ENCODE peak calls at places on chromosome 10, in nine cellular contexts. One of them, this sample, is unnamed. For H3K36me3, the result is how much of the 10 kb centered on the place peaks cover.

GRCh38 chr10:7826971-7827370 is 8.7 kb downstream of the TAF3 start:
- DNase-seq in tibial nerve: no peak
- DNase-seq in fibroblast of lung: peak
- DNase-seq in mammary epithelial cell: peak
- DNase-seq in MG63: peak
- DNase-seq in lung: no peak
- DNase-seq in CD8-positive, alpha-beta memory T cell: no peak
- DNase-seq in left lung: no peak
- DNase-seq in suprapubic skin: no peak
- DNase-seq in this sample: no peak

GRCh38 chr10:34031410-34031809 is 696.9 kb upstream of the NRP1 start:
- DNase-seq in tibial nerve: peak
- DNase-seq in fibroblast of lung: peak
- DNase-seq in mammary epithelial cell: peak
- DNase-seq in MG63: peak
- DNase-seq in lung: peak
- DNase-seq in CD8-positive, alpha-beta memory T cell: no peak
- DNase-seq in left lung: no peak
- DNase-seq in suprapubic skin: peak
- DNase-seq in this sample: no peak

GRCh38 chr10:79904671-79905321 is 44.1 kb downstream of the SFTPD start:
- DNase-seq in tibial nerve: peak
- DNase-seq in fibroblast of lung: peak
- DNase-seq in mammary epithelial cell: peak
- DNase-seq in MG63: peak
- DNase-seq in lung: peak
- DNase-seq in CD8-positive, alpha-beta memory T cell: peak
- DNase-seq in left lung: peak
- DNase-seq in suprapubic skin: peak
- DNase-seq in this sample: no peak

GRCh38 chr10:114681542-114681941 is 23.5 kb upstream of the ABLIM1 start:
- DNase-seq in tibial nerve: no peak
- DNase-seq in fibroblast of lung: no peak
- DNase-seq in mammary epithelial cell: peak
- DNase-seq in MG63: peak
- DNase-seq in lung: no peak
- DNase-seq in CD8-positive, alpha-beta memory T cell: no peak
- DNase-seq in left lung: no peak
- DNase-seq in suprapubic skin: no peak
- DNase-seq in this sample: no peak

GRCh38 chr10:93991596-93992284 is 2.0 kb upstream of the PLCE1 start:
- DNase-seq in tibial nerve: peak
- DNase-seq in fibroblast of lung: peak
- DNase-seq in mammary epithelial cell: peak
- DNase-seq in MG63: peak
- DNase-seq in lung: peak
- DNase-seq in CD8-positive, alpha-beta memory T cell: no peak
- DNase-seq in left lung: peak
- DNase-seq in suprapubic skin: no peak
- DNase-seq in this sample: no peak

GRCh38 chr10:1410032-1410431 is 327.3 kb downstream of the ADARB2 start:
- DNase-seq in tibial nerve: no peak
- DNase-seq in fibroblast of lung: no peak
- DNase-seq in mammary epithelial cell: no peak
- DNase-seq in MG63: no peak
- DNase-seq in lung: no peak
- DNase-seq in CD8-positive, alpha-beta memory T cell: no peak
- DNase-seq in left lung: no peak
- DNase-seq in suprapubic skin: no peak
- DNase-seq in this sample: no peak

GRCh38 chr10:62424026-62424425 is 49.9 kb downstream of the ZNF365 start:
- DNase-seq in tibial nerve: no peak
- DNase-seq in fibroblast of lung: peak
- DNase-seq in mammary epithelial cell: no peak
- DNase-seq in MG63: no peak
- DNase-seq in lung: no peak
- DNase-seq in CD8-positive, alpha-beta memory T cell: no peak
- DNase-seq in left lung: no peak
- DNase-seq in suprapubic skin: no peak
- DNase-seq in this sample: no peak

GRCh38 chr10:116382290-116382689 is 45.4 kb upstream of the PNLIPRP3 start:
- DNase-seq in tibial nerve: no peak
- DNase-seq in fibroblast of lung: no peak
- DNase-seq in mammary epithelial cell: no peak
- DNase-seq in MG63: no peak
- DNase-seq in lung: no peak
- DNase-seq in CD8-positive, alpha-beta memory T cell: no peak
- DNase-seq in left lung: no peak
- DNase-seq in suprapubic skin: no peak
- DNase-seq in this sample: no peak

GRCh38 chr10:83538047-83538446 is 601.3 kb upstream of the GHITM start:
- DNase-seq in tibial nerve: no peak
- DNase-seq in fibroblast of lung: no peak
- DNase-seq in mammary epithelial cell: no peak
- DNase-seq in MG63: no peak
- DNase-seq in lung: no peak
- DNase-seq in CD8-positive, alpha-beta memory T cell: no peak
- DNase-seq in left lung: no peak
- DNase-seq in suprapubic skin: no peak
- DNase-seq in this sample: no peak

GRCh38 chr10:30987463-30987862 is 44.2 kb downstream of the ZNF438 start:
- DNase-seq in tibial nerve: no peak
- DNase-seq in fibroblast of lung: no peak
- DNase-seq in mammary epithelial cell: no peak
- DNase-seq in MG63: no peak
- DNase-seq in lung: no peak
- DNase-seq in CD8-positive, alpha-beta memory T cell: no peak
- DNase-seq in left lung: no peak
- DNase-seq in suprapubic skin: no peak
- DNase-seq in this sample: no peak

GRCh38 chr10:18073314-18073713 is 66.9 kb upstream of the CACNB2 start:
- DNase-seq in tibial nerve: no peak
- DNase-seq in fibroblast of lung: no peak
- DNase-seq in mammary epithelial cell: no peak
- DNase-seq in MG63: no peak
- DNase-seq in lung: no peak
- DNase-seq in CD8-positive, alpha-beta memory T cell: no peak
- DNase-seq in left lung: no peak
- DNase-seq in suprapubic skin: no peak
- DNase-seq in this sample: no peak

GRCh38 chr10:43855667-43856210 is 207.1 kb upstream of the ZNF32 start:
- DNase-seq in tibial nerve: no peak
- DNase-seq in fibroblast of lung: no peak
- DNase-seq in mammary epithelial cell: no peak
- DNase-seq in MG63: no peak
- DNase-seq in lung: no peak
- DNase-seq in CD8-positive, alpha-beta memory T cell: no peak
- DNase-seq in left lung: no peak
- DNase-seq in suprapubic skin: peak
- DNase-seq in this sample: no peak

GRCh38 chr10:11505636-11506035 is 105.8 kb downstream of the USP6NL start:
- DNase-seq in tibial nerve: no peak
- DNase-seq in fibroblast of lung: no peak
- DNase-seq in mammary epithelial cell: no peak
- DNase-seq in MG63: no peak
- DNase-seq in lung: no peak
- DNase-seq in CD8-positive, alpha-beta memory T cell: no peak
- DNase-seq in left lung: no peak
- DNase-seq in suprapubic skin: no peak
- DNase-seq in this sample: no peak

GRCh38 chr10:114022292-114022691 is 21.4 kb upstream of the ADRB1 start:
- DNase-seq in tibial nerve: no peak
- DNase-seq in fibroblast of lung: peak
- DNase-seq in mammary epithelial cell: no peak
- DNase-seq in MG63: no peak
- DNase-seq in lung: no peak
- DNase-seq in CD8-positive, alpha-beta memory T cell: no peak
- DNase-seq in left lung: no peak
- DNase-seq in suprapubic skin: no peak
- DNase-seq in this sample: no peak

GRCh38 chr10:95860486-95861040 is 47.2 kb upstream of the CC2D2B start:
- DNase-seq in tibial nerve: no peak
- DNase-seq in fibroblast of lung: no peak
- DNase-seq in mammary epithelial cell: no peak
- DNase-seq in MG63: no peak
- DNase-seq in lung: no peak
- DNase-seq in CD8-positive, alpha-beta memory T cell: no peak
- DNase-seq in left lung: no peak
- DNase-seq in suprapubic skin: no peak
- DNase-seq in this sample: no peak
- H3K36me3 ChIP-seq in tibial nerve: under half
- H3K36me3 ChIP-seq in fibroblast of lung: under half
- H3K36me3 ChIP-seq in mammary epithelial cell: under half
- H3K36me3 ChIP-seq in MG63: under half
- H3K36me3 ChIP-seq in lung: under half
- H3K36me3 ChIP-seq in CD8-positive, alpha-beta memory T cell: under half
- H3K36me3 ChIP-seq in left lung: under half
- H3K36me3 ChIP-seq in suprapubic skin: under half
- H3K36me3 ChIP-seq in this sample: under half

GRCh38 chr10:95837368-95837776 is 70.4 kb upstream of the CC2D2B start:
- DNase-seq in tibial nerve: no peak
- DNase-seq in fibroblast of lung: no peak
- DNase-seq in mammary epithelial cell: no peak
- DNase-seq in MG63: no peak
- DNase-seq in lung: no peak
- DNase-seq in CD8-positive, alpha-beta memory T cell: no peak
- DNase-seq in left lung: no peak
- DNase-seq in suprapubic skin: no peak
- DNase-seq in this sample: no peak
- H3K4me3 ChIP-seq in tibial nerve: no peak
- H3K4me3 ChIP-seq in fibroblast of lung: no peak
- H3K4me3 ChIP-seq in mammary epithelial cell: no peak
- H3K4me3 ChIP-seq in MG63: no peak
- H3K4me3 ChIP-seq in lung: no peak
- H3K4me3 ChIP-seq in CD8-positive, alpha-beta memory T cell: no peak
- H3K4me3 ChIP-seq in left lung: no peak
- H3K4me3 ChIP-seq in suprapubic skin: no peak
- H3K4me3 ChIP-seq in this sample: no peak

GRCh38 chr10:104026762-104027161 is 58.9 kb downstream of the COL17A1 start:
- DNase-seq in tibial nerve: no peak
- DNase-seq in fibroblast of lung: no peak
- DNase-seq in mammary epithelial cell: no peak
- DNase-seq in MG63: no peak
- DNase-seq in lung: no peak
- DNase-seq in CD8-positive, alpha-beta memory T cell: no peak
- DNase-seq in left lung: no peak
- DNase-seq in suprapubic skin: no peak
- DNase-seq in this sample: no peak
- H3K36me3 ChIP-seq in tibial nerve: under half
- H3K36me3 ChIP-seq in fibroblast of lung: under half
- H3K36me3 ChIP-seq in mammary epithelial cell: half or more
- H3K36me3 ChIP-seq in MG63: under half
- H3K36me3 ChIP-seq in lung: under half
- H3K36me3 ChIP-seq in CD8-positive, alpha-beta memory T cell: under half
- H3K36me3 ChIP-seq in left lung: half or more
- H3K36me3 ChIP-seq in suprapubic skin: half or more
- H3K36me3 ChIP-seq in this sample: under half

GRCh38 chr10:19824397-19825342 is 8.4 kb downstream of the PLXDC2 start:
- DNase-seq in tibial nerve: no peak
- DNase-seq in fibroblast of lung: no peak
- DNase-seq in mammary epithelial cell: no peak
- DNase-seq in MG63: no peak
- DNase-seq in lung: no peak
- DNase-seq in CD8-positive, alpha-beta memory T cell: no peak
- DNase-seq in left lung: no peak
- DNase-seq in suprapubic skin: no peak
- DNase-seq in this sample: no peak
- H3K4me3 ChIP-seq in tibial nerve: no peak
- H3K4me3 ChIP-seq in fibroblast of lung: no peak
- H3K4me3 ChIP-seq in mammary epithelial cell: no peak
- H3K4me3 ChIP-seq in MG63: no peak
- H3K4me3 ChIP-seq in lung: no peak
- H3K4me3 ChIP-seq in CD8-positive, alpha-beta memory T cell: no peak
- H3K4me3 ChIP-seq in left lung: no peak
- H3K4me3 ChIP-seq in suprapubic skin: no peak
- H3K4me3 ChIP-seq in this sample: no peak

GRCh38 chr10:5775705-5776104 is 37.5 kb downstream of the GDI2 start:
- DNase-seq in tibial nerve: no peak
- DNase-seq in fibroblast of lung: no peak
- DNase-seq in mammary epithelial cell: no peak
- DNase-seq in MG63: no peak
- DNase-seq in lung: no peak
- DNase-seq in CD8-positive, alpha-beta memory T cell: peak
- DNase-seq in left lung: peak
- DNase-seq in suprapubic skin: no peak
- DNase-seq in this sample: no peak

GRCh38 chr10:5774987-5775386 is 38.2 kb downstream of the GDI2 start:
- DNase-seq in tibial nerve: no peak
- DNase-seq in fibroblast of lung: no peak
- DNase-seq in mammary epithelial cell: no peak
- DNase-seq in MG63: no peak
- DNase-seq in lung: no peak
- DNase-seq in CD8-positive, alpha-beta memory T cell: no peak
- DNase-seq in left lung: no peak
- DNase-seq in suprapubic skin: no peak
- DNase-seq in this sample: no peak

GRCh38 chr10:5779753-5780152 is 33.5 kb downstream of the GDI2 start:
- DNase-seq in tibial nerve: no peak
- DNase-seq in fibroblast of lung: no peak
- DNase-seq in mammary epithelial cell: no peak
- DNase-seq in MG63: peak
- DNase-seq in lung: no peak
- DNase-seq in CD8-positive, alpha-beta memory T cell: no peak
- DNase-seq in left lung: no peak
- DNase-seq in suprapubic skin: no peak
- DNase-seq in this sample: no peak

GRCh38 chr10:5776150-5776880 is 36.9 kb downstream of the GDI2 start:
- DNase-seq in tibial nerve: no peak
- DNase-seq in fibroblast of lung: peak
- DNase-seq in mammary epithelial cell: no peak
- DNase-seq in MG63: no peak
- DNase-seq in lung: no peak
- DNase-seq in CD8-positive, alpha-beta memory T cell: no peak
- DNase-seq in left lung: no peak
- DNase-seq in suprapubic skin: no peak
- DNase-seq in this sample: no peak

GRCh38 chr10:5776881-5777197 is 36.4 kb downstream of the GDI2 start:
- DNase-seq in tibial nerve: no peak
- DNase-seq in fibroblast of lung: peak
- DNase-seq in mammary epithelial cell: peak
- DNase-seq in MG63: peak
- DNase-seq in lung: no peak
- DNase-seq in CD8-positive, alpha-beta memory T cell: no peak
- DNase-seq in left lung: no peak
- DNase-seq in suprapubic skin: no peak
- DNase-seq in this sample: peak
- H3K36me3 ChIP-seq in tibial nerve: under half
- H3K36me3 ChIP-seq in fibroblast of lung: under half
- H3K36me3 ChIP-seq in mammary epithelial cell: under half
- H3K36me3 ChIP-seq in MG63: half or more
- H3K36me3 ChIP-seq in lung: under half
- H3K36me3 ChIP-seq in CD8-positive, alpha-beta memory T cell: under half
- H3K36me3 ChIP-seq in left lung: half or more
- H3K36me3 ChIP-seq in suprapubic skin: under half
- H3K36me3 ChIP-seq in this sample: under half